ENCODE peak calls at places on chromosomes 5 and 9, in seven cellular contexts. K is stomach, T is sigmoid colon, V is foreskin fibroblast, D is A673, X is fibroblast of pulmonary artery, B is heart left ventricle. P is an unnamed sample.

GRCh38 chr5:54520438-54520846 is 2.9 kb downstream of the SNX18 start:
- DNase-seq in K (peak; percentile 37), T (no peak), V (no peak), D (peak; percentile 70), X (peak; percentile 51), B (peak; percentile 65), P (no peak)

GRCh38 chr9:128243486-128244415 is 32.1 kb downstream of the GOLGA2 start:
- DNase-seq in K (no peak), T (peak; percentile 75), V (peak; percentile 49), D (no peak), X (peak; percentile 20), B (no peak), P (peak; percentile 26)

GRCh38 chr9:114002271-114002985 is 75.7 kb downstream of the AMBP start:
- DNase-seq in K (peak; percentile 16), T (peak; percentile 57), V (no peak), D (no peak), X (no peak), B (no peak), P (no peak)

GRCh38 chr5:10704949-10705621 is 55.9 kb downstream of the DAP start:
- DNase-seq in K (no peak), T (no peak), V (peak; percentile 71), D (peak; percentile 73), X (peak; percentile 68), B (no peak), P (no peak)

GRCh38 chr5:38338455-38338854 is 80.1 kb downstream of the EGFLAM start:
- DNase-seq in K (no peak), T (no peak), V (no peak), D (no peak), X (no peak), B (no peak), P (no peak)

GRCh38 chr5:158976035-158976434 is 123.7 kb downstream of the EBF1 start:
- DNase-seq in K (no peak), T (no peak), V (peak; percentile 72), D (peak; percentile 25), X (peak; percentile 85), B (no peak), P (no peak)

GRCh38 chr9:134834217-134834956 is 46.2 kb upstream of the FCN2 start:
- DNase-seq in K (no peak), T (no peak), V (no peak), D (no peak), X (no peak), B (peak; percentile 53), P (no peak)

GRCh38 chr9:23451802-23452418 is 374.1 kb downstream of the ELAVL2 start:
- DNase-seq in K (no peak), T (no peak), V (no peak), D (no peak), X (no peak), B (no peak), P (no peak)

GRCh38 chr5:81506900-81507588 is 113.1 kb upstream of the ACOT12 start:
- DNase-seq in K (peak; percentile 42), T (peak; percentile 76), V (peak; percentile 75), D (peak; percentile 89), X (peak; percentile 96), B (no peak), P (peak; percentile 62)

GRCh38 chr5:143208781-143209510 is 194.5 kb downstream of the NR3C1 start:
- DNase-seq in K (no peak), T (no peak), V (no peak), D (peak; percentile 23), X (no peak), B (no peak), P (no peak)

GRCh38 chr5:143207058-143207457 is 196.4 kb downstream of the NR3C1 start:
- DNase-seq in K (no peak), T (no peak), V (no peak), D (no peak), X (no peak), B (no peak), P (no peak)

GRCh38 chr5:143208365-143208641 is 195.2 kb downstream of the NR3C1 start:
- DNase-seq in K (no peak), T (no peak), V (no peak), D (no peak), X (no peak), B (no peak), P (no peak)

GRCh38 chr5:143206194-143207053 is 197.1 kb downstream of the NR3C1 start:
- DNase-seq in K (no peak), T (no peak), V (no peak), D (no peak), X (no peak), B (no peak), P (no peak)

DNA sequence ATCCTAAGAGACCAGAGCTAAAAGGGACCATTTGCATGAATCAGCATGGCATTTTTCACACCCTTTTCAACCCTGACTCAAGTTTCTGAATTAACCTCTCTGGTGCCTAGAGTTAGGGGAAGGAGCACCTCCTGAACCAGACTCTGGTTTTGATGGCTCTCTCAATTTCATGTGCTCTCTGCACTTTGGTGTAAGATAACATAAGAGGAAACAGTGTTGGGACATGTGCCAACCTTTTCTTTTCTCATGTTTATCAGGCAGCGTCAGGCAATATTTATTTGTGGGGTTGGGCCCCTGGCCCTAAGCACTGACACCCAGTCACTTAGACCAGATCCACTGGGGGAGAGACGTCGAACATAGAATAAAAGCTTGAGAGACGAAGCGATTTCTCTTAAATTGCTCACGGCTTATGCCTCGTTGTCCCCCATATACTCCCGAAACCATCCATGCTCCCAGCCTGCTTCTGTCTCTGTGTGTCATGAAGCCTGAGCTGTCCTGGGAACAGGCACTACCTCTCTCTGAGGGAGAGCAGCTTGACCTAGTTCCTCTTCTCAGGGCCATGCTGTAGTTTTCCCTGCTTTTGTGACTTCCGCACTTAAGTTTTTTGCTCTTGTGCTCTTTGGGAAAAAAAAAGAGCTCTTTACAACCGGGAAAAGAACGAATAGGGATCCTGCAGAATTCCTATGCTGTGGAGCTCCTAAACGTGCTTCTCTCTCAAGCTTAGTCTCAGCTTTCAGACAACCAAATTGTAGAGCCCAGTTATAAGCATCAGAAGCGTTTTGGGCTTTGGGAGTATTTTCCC is 195.7 kb downstream of the NR3C1 start:
- DNase-seq in K (no peak), T (no peak), V (no peak), D (no peak), X (no peak), B (no peak), P (no peak)
- H3K4me3 ChIP-seq in K (no peak overlapping the region), T (no peak overlapping the region), V (no peak overlapping the region), D (no peak overlapping the region), X (no peak overlapping the region), B (no peak overlapping the region), P (no peak overlapping the region)

GRCh38 chr5:80216753-80217596 is 38.9 kb downstream of the SERINC5 start:
- DNase-seq in K (peak; percentile 89), T (peak; percentile 89), V (no peak), D (no peak), X (no peak), B (peak; percentile 72), P (peak; percentile 76)
- H3K4me3 ChIP-seq in K (no peak overlapping the region), T (no peak overlapping the region), V (no peak overlapping the region), D (no peak overlapping the region), X (no peak overlapping the region), B (peak overlapping the region; percentile 9), P (no peak overlapping the region)

DNA sequence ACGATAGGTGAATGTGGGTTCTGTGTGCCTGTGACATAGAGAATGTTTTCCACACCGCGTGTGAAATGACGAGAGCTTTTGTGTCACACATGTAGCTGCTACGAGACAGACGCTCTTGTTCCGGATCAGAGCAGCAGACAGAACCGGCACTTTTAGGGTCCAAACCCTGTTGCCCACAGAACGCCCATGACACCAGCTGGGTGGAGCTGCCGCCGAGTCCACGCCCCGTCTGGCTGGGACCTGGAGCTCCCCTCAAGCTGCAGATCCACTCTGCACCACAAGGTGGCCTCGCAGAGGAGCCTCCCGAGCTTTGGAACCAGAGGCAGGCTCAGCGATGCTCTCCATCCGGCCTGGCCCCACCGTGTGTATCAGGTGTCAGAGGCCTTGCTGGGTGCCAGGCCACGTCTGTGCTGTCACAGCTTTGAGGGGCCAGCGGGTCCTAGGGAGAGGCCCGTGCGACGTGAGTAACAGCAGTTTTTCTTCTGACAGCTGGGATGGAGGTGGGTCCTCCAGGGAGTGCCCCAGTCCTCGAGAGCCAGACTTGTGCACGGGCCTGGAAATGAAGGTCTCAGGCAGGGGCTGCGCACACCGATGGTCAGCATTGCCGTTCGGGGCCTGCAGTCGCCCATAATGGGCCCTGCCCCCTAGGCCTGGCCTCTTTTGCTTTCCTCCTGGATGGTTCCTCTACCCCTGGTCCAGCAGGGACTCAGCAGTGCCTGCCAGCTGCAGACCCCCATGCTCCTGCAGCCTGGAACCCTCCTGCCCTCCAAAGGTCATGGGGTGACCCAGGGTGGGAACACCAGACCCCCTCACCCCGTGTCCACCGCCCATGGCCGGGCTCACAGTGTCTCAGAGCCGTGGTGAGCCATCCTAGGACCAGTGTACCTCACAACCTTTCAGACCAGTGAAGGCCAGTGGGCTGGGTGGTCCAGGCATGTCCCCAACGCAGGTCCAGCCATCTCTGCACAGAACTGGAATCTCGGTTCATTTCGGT is 2.5 kb upstream of the LRRC14B start:
- DNase-seq in K (peak; percentile 92), T (peak; percentile 94), V (peak; percentile 74), D (peak; percentile 90), X (peak; percentile 83), B (peak; percentile 91), P (peak; percentile 76)
- H3K4me3 ChIP-seq in K (peak overlapping the region; percentile 29), T (peak overlapping the region; percentile 32), V (peak overlapping the region; percentile 37), D (no peak overlapping the region), X (peak overlapping the region; percentile 27), B (no peak overlapping the region), P (no peak overlapping the region)

DNA sequence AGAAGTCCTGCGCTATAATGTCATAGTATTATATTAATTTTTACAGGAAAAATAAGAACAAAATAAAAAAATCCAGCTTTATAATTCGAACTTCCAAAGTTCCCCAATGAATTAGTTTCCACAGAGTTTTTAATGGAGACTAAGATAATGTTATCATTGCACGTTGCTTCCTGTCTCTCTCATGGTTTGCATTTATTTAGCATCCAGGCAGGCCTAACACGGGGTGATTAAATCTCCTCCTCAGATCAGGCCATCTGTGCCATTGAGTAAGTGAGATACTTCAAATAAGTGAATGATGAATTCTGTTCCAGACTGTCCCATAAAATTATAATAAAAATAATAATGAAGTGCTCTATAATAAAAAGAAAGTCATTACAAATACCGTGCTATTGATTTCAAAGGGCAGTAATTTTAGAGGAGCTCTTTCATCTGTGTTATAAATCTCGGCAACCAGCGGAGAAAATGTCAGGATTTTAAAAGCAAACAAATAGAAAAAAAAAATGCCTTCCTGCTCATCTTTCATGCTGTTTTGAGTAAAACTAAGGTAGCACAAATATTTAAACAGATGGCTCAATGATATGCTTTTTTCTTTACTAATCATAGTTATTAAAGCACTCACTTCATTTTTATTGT is 570.6 kb upstream of the ZNF608 start:
- DNase-seq in K (no peak), T (no peak), V (peak; percentile 62), D (no peak), X (no peak), B (no peak), P (no peak)
- H3K4me3 ChIP-seq in K (no peak overlapping the region), T (no peak overlapping the region), V (no peak overlapping the region), D (no peak overlapping the region), X (no peak overlapping the region), B (no peak overlapping the region), P (no peak overlapping the region)

GRCh38 chr5:168219515-168220410 is 71.7 kb upstream of the WWC1 start:
- DNase-seq in K (peak; percentile 55), T (no peak), V (peak; percentile 41), D (peak; percentile 83), X (peak; percentile 87), B (no peak), P (no peak)
- H3K4me3 ChIP-seq in K (no peak overlapping the region), T (no peak overlapping the region), V (peak overlapping the region; percentile 19), D (no peak overlapping the region), X (peak overlapping the region; percentile 15), B (no peak overlapping the region), P (no peak overlapping the region)

GRCh38 chr5:66864240-66864884 is 268.2 kb downstream of the MAST4 start:
- DNase-seq in K (no peak), T (no peak), V (peak; percentile 57), D (peak; percentile 51), X (peak; percentile 93), B (no peak), P (no peak)
- H3K4me3 ChIP-seq in K (no peak overlapping the region), T (no peak overlapping the region), V (no peak overlapping the region), D (no peak overlapping the region), X (no peak overlapping the region), B (no peak overlapping the region), P (no peak overlapping the region)